ENCODE peak calls at places on chromosomes 6 and 20, in nine cellular contexts. One of them, this sample, is unnamed. For H3K4me1, the result is how much of the 10 kb centered on the place peaks cover.

GRCh38 chr20:3312940-3313656 is 74.1 kb upstream of the SLC4A11 start:
- DNase-seq in prostate gland: no peak
- DNase-seq in tibial nerve: no peak
- DNase-seq in PC-3: peak
- DNase-seq in cardiac muscle cell: peak
- DNase-seq in neuronal stem cell: no peak
- DNase-seq in MM.1S: no peak
- DNase-seq in keratinocyte: no peak
- DNase-seq in lower lobe of right lung: no peak
- DNase-seq in this sample: no peak

GRCh38 chr6:104349191-104349590 is 510.5 kb downstream of the HACE1 start:
- DNase-seq in cardiac muscle cell: no peak
- DNase-seq in MM.1S: no peak
- DNase-seq in prostate gland: no peak
- DNase-seq in PC-3: no peak
- DNase-seq in keratinocyte: no peak
- DNase-seq in neuronal stem cell: no peak
- DNase-seq in lower lobe of right lung: no peak
- DNase-seq in tibial nerve: no peak
- DNase-seq in this sample: no peak

GRCh38 chr6:35718911-35719381 is 17.9 kb upstream of the ARMC12 start:
- DNase-seq in lower lobe of right lung: no peak
- DNase-seq in tibial nerve: no peak
- DNase-seq in PC-3: no peak
- DNase-seq in prostate gland: no peak
- DNase-seq in neuronal stem cell: no peak
- DNase-seq in MM.1S: no peak
- DNase-seq in cardiac muscle cell: no peak
- DNase-seq in keratinocyte: no peak
- DNase-seq in this sample: no peak

GRCh38 chr6:81995548-81996289 is 243.2 kb upstream of the TENT5A start:
- DNase-seq in tibial nerve: no peak
- DNase-seq in prostate gland: no peak
- DNase-seq in lower lobe of right lung: no peak
- DNase-seq in PC-3: peak
- DNase-seq in keratinocyte: no peak
- DNase-seq in cardiac muscle cell: peak
- DNase-seq in neuronal stem cell: no peak
- DNase-seq in MM.1S: no peak
- DNase-seq in this sample: no peak

GRCh38 chr6:138814179-138814834 is 18.4 kb downstream of the ECT2L start:
- DNase-seq in lower lobe of right lung: no peak
- DNase-seq in MM.1S: no peak
- DNase-seq in PC-3: no peak
- DNase-seq in cardiac muscle cell: no peak
- DNase-seq in prostate gland: no peak
- DNase-seq in neuronal stem cell: no peak
- DNase-seq in keratinocyte: no peak
- DNase-seq in tibial nerve: no peak
- DNase-seq in this sample: no peak

GRCh38 chr20:57999465-58000111 is 228.9 kb downstream of the ANKRD60 start:
- DNase-seq in prostate gland: peak
- DNase-seq in tibial nerve: no peak
- DNase-seq in cardiac muscle cell: peak
- DNase-seq in PC-3: no peak
- DNase-seq in neuronal stem cell: peak
- DNase-seq in MM.1S: no peak
- DNase-seq in lower lobe of right lung: peak
- DNase-seq in keratinocyte: no peak
- DNase-seq in this sample: no peak

GRCh38 chr6:161561938-161562337 is 288.1 kb upstream of the AGPAT4 start:
- DNase-seq in lower lobe of right lung: no peak
- DNase-seq in neuronal stem cell: no peak
- DNase-seq in MM.1S: no peak
- DNase-seq in cardiac muscle cell: no peak
- DNase-seq in tibial nerve: no peak
- DNase-seq in prostate gland: no peak
- DNase-seq in PC-3: no peak
- DNase-seq in keratinocyte: no peak
- DNase-seq in this sample: no peak

GRCh38 chr6:161233986-161234620 is 39.8 kb downstream of the AGPAT4 start:
- DNase-seq in MM.1S: no peak
- DNase-seq in keratinocyte: peak
- DNase-seq in tibial nerve: peak
- DNase-seq in cardiac muscle cell: peak
- DNase-seq in prostate gland: no peak
- DNase-seq in neuronal stem cell: no peak
- DNase-seq in PC-3: peak
- DNase-seq in lower lobe of right lung: no peak
- DNase-seq in this sample: no peak

GRCh38 chr6:162856885-162857284 is 129.1 kb downstream of the PACRG start:
- DNase-seq in MM.1S: no peak
- DNase-seq in PC-3: peak
- DNase-seq in cardiac muscle cell: peak
- DNase-seq in lower lobe of right lung: no peak
- DNase-seq in keratinocyte: peak
- DNase-seq in tibial nerve: no peak
- DNase-seq in neuronal stem cell: peak
- DNase-seq in prostate gland: peak
- DNase-seq in this sample: no peak

GRCh38 chr20:39596554-39596953 is 634.4 kb downstream of the DHX35 start:
- DNase-seq in tibial nerve: no peak
- DNase-seq in lower lobe of right lung: no peak
- DNase-seq in prostate gland: no peak
- DNase-seq in keratinocyte: no peak
- DNase-seq in PC-3: no peak
- DNase-seq in MM.1S: no peak
- DNase-seq in neuronal stem cell: no peak
- DNase-seq in cardiac muscle cell: no peak
- DNase-seq in this sample: no peak

GRCh38 chr6:16805190-16805860 is 44.1 kb upstream of the ATXN1 start:
- DNase-seq in cardiac muscle cell: no peak
- DNase-seq in lower lobe of right lung: no peak
- DNase-seq in tibial nerve: no peak
- DNase-seq in PC-3: peak
- DNase-seq in prostate gland: no peak
- DNase-seq in MM.1S: no peak
- DNase-seq in neuronal stem cell: no peak
- DNase-seq in keratinocyte: peak
- DNase-seq in this sample: no peak

GRCh38 chr20:43983359-43983758 is 68.7 kb downstream of the TOX2 start:
- DNase-seq in keratinocyte: no peak
- DNase-seq in lower lobe of right lung: no peak
- DNase-seq in prostate gland: no peak
- DNase-seq in neuronal stem cell: no peak
- DNase-seq in PC-3: peak
- DNase-seq in tibial nerve: no peak
- DNase-seq in MM.1S: peak
- DNase-seq in cardiac muscle cell: no peak
- DNase-seq in this sample: no peak

GRCh38 chr6:138410972-138411667 is 7.1 kb downstream of the HEBP2 start:
- DNase-seq in MM.1S: no peak
- DNase-seq in tibial nerve: no peak
- DNase-seq in lower lobe of right lung: no peak
- DNase-seq in keratinocyte: peak
- DNase-seq in cardiac muscle cell: peak
- DNase-seq in neuronal stem cell: no peak
- DNase-seq in prostate gland: no peak
- DNase-seq in PC-3: peak
- DNase-seq in this sample: no peak

GRCh38 chr6:17877196-17877889 is 110.1 kb downstream of the KIF13A start:
- DNase-seq in lower lobe of right lung: no peak
- DNase-seq in tibial nerve: no peak
- DNase-seq in cardiac muscle cell: peak
- DNase-seq in keratinocyte: no peak
- DNase-seq in prostate gland: no peak
- DNase-seq in neuronal stem cell: no peak
- DNase-seq in MM.1S: no peak
- DNase-seq in PC-3: peak
- DNase-seq in this sample: no peak

GRCh38 chr6:1940381-1940780 is 305.0 kb downstream of the GMDS start:
- DNase-seq in cardiac muscle cell: no peak
- DNase-seq in PC-3: no peak
- DNase-seq in tibial nerve: no peak
- DNase-seq in lower lobe of right lung: no peak
- DNase-seq in keratinocyte: no peak
- DNase-seq in MM.1S: no peak
- DNase-seq in prostate gland: no peak
- DNase-seq in neuronal stem cell: no peak
- DNase-seq in this sample: no peak

GRCh38 chr20:45552456-45552855 is 5.3 kb upstream of the EPPIN start:
- DNase-seq in tibial nerve: no peak
- DNase-seq in PC-3: no peak
- DNase-seq in prostate gland: no peak
- DNase-seq in cardiac muscle cell: no peak
- DNase-seq in neuronal stem cell: no peak
- DNase-seq in keratinocyte: no peak
- DNase-seq in lower lobe of right lung: no peak
- DNase-seq in MM.1S: no peak
- DNase-seq in this sample: no peak

GRCh38 chr20:56343861-56344381 is 14.9 kb upstream of the FAM210B start:
- DNase-seq in cardiac muscle cell: peak
- DNase-seq in lower lobe of right lung: peak
- DNase-seq in PC-3: peak
- DNase-seq in neuronal stem cell: peak
- DNase-seq in prostate gland: peak
- DNase-seq in MM.1S: peak
- DNase-seq in tibial nerve: no peak
- DNase-seq in keratinocyte: no peak
- DNase-seq in this sample: peak

GRCh38 chr6:154550778-154551177 is 40.3 kb upstream of the CNKSR3 start:
- DNase-seq in MM.1S: no peak
- DNase-seq in neuronal stem cell: no peak
- DNase-seq in cardiac muscle cell: no peak
- DNase-seq in keratinocyte: no peak
- DNase-seq in tibial nerve: no peak
- DNase-seq in PC-3: no peak
- DNase-seq in lower lobe of right lung: no peak
- DNase-seq in prostate gland: no peak
- DNase-seq in this sample: no peak

GRCh38 chr6:89139509-89140346 is 6.1 kb upstream of the PM20D2 start:
- DNase-seq in MM.1S: no peak
- DNase-seq in lower lobe of right lung: no peak
- DNase-seq in tibial nerve: no peak
- DNase-seq in neuronal stem cell: no peak
- DNase-seq in PC-3: peak
- DNase-seq in prostate gland: no peak
- DNase-seq in keratinocyte: no peak
- DNase-seq in cardiac muscle cell: no peak
- DNase-seq in this sample: no peak

GRCh38 chr6:104201557-104201956 is 658.2 kb downstream of the HACE1 start:
- DNase-seq in prostate gland: no peak
- DNase-seq in PC-3: peak
- DNase-seq in cardiac muscle cell: no peak
- DNase-seq in tibial nerve: no peak
- DNase-seq in keratinocyte: no peak
- DNase-seq in lower lobe of right lung: no peak
- DNase-seq in MM.1S: no peak
- DNase-seq in neuronal stem cell: no peak
- DNase-seq in this sample: no peak

GRCh38 chr20:4656491-4656890 is 65.2 kb upstream of the PRND start:
- DNase-seq in PC-3: no peak
- DNase-seq in lower lobe of right lung: no peak
- DNase-seq in cardiac muscle cell: peak
- DNase-seq in neuronal stem cell: no peak
- DNase-seq in tibial nerve: no peak
- DNase-seq in prostate gland: no peak
- DNase-seq in keratinocyte: no peak
- DNase-seq in MM.1S: no peak
- DNase-seq in this sample: no peak

GRCh38 chr20:25259358-25259757 is 11.5 kb downstream of the PYGB start:
- DNase-seq in keratinocyte: no peak
- DNase-seq in MM.1S: no peak
- DNase-seq in cardiac muscle cell: no peak
- DNase-seq in PC-3: no peak
- DNase-seq in tibial nerve: no peak
- DNase-seq in prostate gland: no peak
- DNase-seq in lower lobe of right lung: no peak
- DNase-seq in neuronal stem cell: no peak
- DNase-seq in this sample: no peak
- H3K4me1 ChIP-seq in keratinocyte: under half
- H3K4me1 ChIP-seq in MM.1S: under half
- H3K4me1 ChIP-seq in cardiac muscle cell: under half
- H3K4me1 ChIP-seq in PC-3: under half
- H3K4me1 ChIP-seq in tibial nerve: under half
- H3K4me1 ChIP-seq in prostate gland: under half
- H3K4me1 ChIP-seq in lower lobe of right lung: under half
- H3K4me1 ChIP-seq in neuronal stem cell: under half
- H3K4me1 ChIP-seq in this sample: under half

GRCh38 chr6:168870982-168871381 is 382.7 kb downstream of the THBS2 start:
- DNase-seq in lower lobe of right lung: no peak
- DNase-seq in keratinocyte: no peak
- DNase-seq in cardiac muscle cell: no peak
- DNase-seq in MM.1S: no peak
- DNase-seq in prostate gland: no peak
- DNase-seq in neuronal stem cell: no peak
- DNase-seq in PC-3: no peak
- DNase-seq in tibial nerve: no peak
- DNase-seq in this sample: no peak
- H3K4me1 ChIP-seq in lower lobe of right lung: under half
- H3K4me1 ChIP-seq in keratinocyte: under half
- H3K4me1 ChIP-seq in cardiac muscle cell: under half
- H3K4me1 ChIP-seq in MM.1S: under half
- H3K4me1 ChIP-seq in prostate gland: under half
- H3K4me1 ChIP-seq in neuronal stem cell: under half
- H3K4me1 ChIP-seq in PC-3: under half
- H3K4me1 ChIP-seq in tibial nerve: under half
- H3K4me1 ChIP-seq in this sample: under half

GRCh38 chr20:50683570-50683969 is 7.8 kb downstream of the RIPOR3 start:
- DNase-seq in MM.1S: no peak
- DNase-seq in tibial nerve: no peak
- DNase-seq in prostate gland: no peak
- DNase-seq in PC-3: no peak
- DNase-seq in neuronal stem cell: no peak
- DNase-seq in cardiac muscle cell: no peak
- DNase-seq in keratinocyte: no peak
- DNase-seq in lower lobe of right lung: no peak
- DNase-seq in this sample: no peak
- H3K4me1 ChIP-seq in MM.1S: under half
- H3K4me1 ChIP-seq in tibial nerve: under half
- H3K4me1 ChIP-seq in prostate gland: under half
- H3K4me1 ChIP-seq in PC-3: under half
- H3K4me1 ChIP-seq in neuronal stem cell: under half
- H3K4me1 ChIP-seq in cardiac muscle cell: under half
- H3K4me1 ChIP-seq in keratinocyte: under half
- H3K4me1 ChIP-seq in lower lobe of right lung: under half
- H3K4me1 ChIP-seq in this sample: under half

DNA sequence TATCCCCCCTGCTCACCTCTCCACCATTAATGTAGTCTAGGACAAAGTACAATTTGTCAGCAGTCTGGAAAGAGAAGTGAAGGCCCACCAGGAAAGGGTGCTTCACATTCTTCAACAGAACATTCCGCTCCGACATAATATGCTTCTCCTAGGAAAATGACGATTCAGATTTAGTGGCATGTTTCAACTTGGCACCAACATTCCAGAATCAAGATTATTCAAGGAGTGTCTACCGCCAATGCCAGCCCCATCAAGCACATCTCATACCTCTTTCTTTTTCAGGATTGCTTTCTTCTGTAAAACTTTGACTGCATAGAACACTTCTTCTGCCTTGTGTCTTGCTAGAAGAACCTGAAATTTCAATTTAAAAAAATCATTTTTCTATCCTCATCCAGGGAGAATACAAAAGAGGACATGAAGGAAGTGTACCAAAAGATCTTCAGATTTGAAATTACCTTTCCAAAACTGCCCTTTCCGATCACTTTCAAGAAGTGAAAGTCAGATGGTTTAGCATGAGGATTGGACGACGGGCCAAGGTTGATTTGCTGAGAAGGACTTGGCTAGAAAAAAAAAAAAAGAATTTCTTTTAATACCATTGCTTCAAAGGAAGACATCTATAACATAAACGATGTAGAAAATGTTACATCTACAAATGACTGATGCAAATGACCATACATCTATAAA is 120.7 kb upstream of the SLC2A12 start:
- DNase-seq in lower lobe of right lung: no peak
- DNase-seq in tibial nerve: no peak
- DNase-seq in PC-3: no peak
- DNase-seq in MM.1S: no peak
- DNase-seq in keratinocyte: no peak
- DNase-seq in prostate gland: no peak
- DNase-seq in cardiac muscle cell: peak
- DNase-seq in neuronal stem cell: no peak
- DNase-seq in this sample: no peak
- H3K4me1 ChIP-seq in lower lobe of right lung: half or more
- H3K4me1 ChIP-seq in tibial nerve: under half
- H3K4me1 ChIP-seq in PC-3: under half
- H3K4me1 ChIP-seq in MM.1S: under half
- H3K4me1 ChIP-seq in keratinocyte: under half
- H3K4me1 ChIP-seq in prostate gland: under half
- H3K4me1 ChIP-seq in cardiac muscle cell: under half
- H3K4me1 ChIP-seq in neuronal stem cell: under half
- H3K4me1 ChIP-seq in this sample: half or more

This sample was measured in CD4-positive, alpha-beta memory T cell.